ENCODE peak calls at places on chromosomes 2 and 18, in eight cellular contexts. V is effector memory CD4-positive, alpha-beta T cell; P is fibroblast of lung; G is CD4-positive, CD25-positive, alpha-beta regulatory T cell; I is GM23248; Z is uterus; O is right cardiac atrium; N is suprapubic skin. L is an unnamed sample.

GRCh38 chr2:40348665-40349064 is 103.2 kb downstream of the SLC8A1 start:
- DNase-seq in V (no peak), P (peak; percentile 93), G (no peak), I (peak; percentile 90), Z (no peak), O (no peak), N (no peak), L (no peak)

GRCh38 chr2:212136216-212136795 is 402.3 kb downstream of the ERBB4 start:
- DNase-seq in V (no peak), P (no peak), G (no peak), I (no peak), Z (no peak), O (no peak), N (no peak), L (no peak)

GRCh38 chr2:50850290-50850969 is 181.5 kb downstream of the NRXN1 start:
- DNase-seq in V (no peak), P (no peak), G (no peak), I (no peak), Z (no peak), O (no peak), N (no peak), L (no peak)

GRCh38 chr2:101432411-101433181 is 42.3 kb downstream of the RFX8 start:
- DNase-seq in V (no peak), P (peak; percentile 59), G (no peak), I (peak; percentile 91), Z (no peak), O (no peak), N (no peak), L (peak; percentile 82)

GRCh38 chr2:11625671-11626070 is 44.3 kb downstream of the NTSR2 start:
- DNase-seq in V (no peak), P (no peak), G (no peak), I (no peak), Z (no peak), O (no peak), N (no peak), L (no peak)

GRCh38 chr18:9147440-9148238 is 11.1 kb downstream of the ANKRD12 start:
- DNase-seq in V (peak; percentile 24), P (peak; percentile 65), G (peak; percentile 67), I (peak; percentile 87), Z (peak; percentile 50), O (no peak), N (no peak), L (no peak)

GRCh38 chr18:10293966-10294365 is 160.5 kb upstream of the APCDD1 start:
- DNase-seq in V (no peak), P (no peak), G (no peak), I (no peak), Z (no peak), O (no peak), N (no peak), L (no peak)

GRCh38 chr2:225889452-225889851 is 489.9 kb downstream of the NYAP2 start:
- DNase-seq in V (no peak), P (peak; percentile 82), G (no peak), I (peak; percentile 86), Z (peak; percentile 44), O (no peak), N (no peak), L (no peak)

GRCh38 chr18:8745355-8746014 is 40.1 kb downstream of the MTCL1 start:
- DNase-seq in V (no peak), P (no peak), G (no peak), I (peak; percentile 88), Z (no peak), O (no peak), N (no peak), L (no peak)

GRCh38 chr2:12006841-12007240 is 260.4 kb downstream of the LPIN1 start:
- DNase-seq in V (no peak), P (peak; percentile 78), G (no peak), I (no peak), Z (no peak), O (no peak), N (no peak), L (no peak)

GRCh38 chr2:45156605-45157004 is 147.4 kb upstream of the SIX2 start:
- DNase-seq in V (no peak), P (no peak), G (no peak), I (no peak), Z (no peak), O (no peak), N (no peak), L (no peak)

GRCh38 chr18:43893001-43893637 is 615.8 kb upstream of the SYT4 start:
- DNase-seq in V (no peak), P (peak; percentile 99), G (no peak), I (peak; percentile 96), Z (no peak), O (no peak), N (no peak), L (no peak)

GRCh38 chr2:172251231-172251630 is 148.5 kb upstream of the DLX2 start:
- DNase-seq in V (no peak), P (peak; percentile 80), G (no peak), I (peak; percentile 78), Z (no peak), O (no peak), N (no peak), L (no peak)

GRCh38 chr18:32386466-32386865 is 84.2 kb downstream of the GAREM1 start:
- DNase-seq in V (no peak), P (no peak), G (no peak), I (no peak), Z (no peak), O (no peak), N (no peak), L (no peak)

GRCh38 chr2:70896765-70897202 is 38.9 kb upstream of the ATP6V1B1 start:
- DNase-seq in V (no peak), P (no peak), G (no peak), I (no peak), Z (no peak), O (no peak), N (no peak), L (peak; percentile 26)

GRCh38 chr2:54845514-54845913 is 122.1 kb downstream of the EML6 start:
- DNase-seq in V (no peak), P (peak; percentile 44), G (no peak), I (peak; percentile 38), Z (no peak), O (no peak), N (no peak), L (no peak)

GRCh38 chr2:232633413-232634318 is at the start of gene EFHD1:
- DNase-seq in V (peak; percentile 8), P (peak; percentile 66), G (peak; percentile 30), I (peak; percentile 50), Z (peak; percentile 86), O (peak; percentile 83), N (peak; percentile 91), L (peak; percentile 70)

GRCh38 chr2:207599641-207600040 is 25.6 kb downstream of the METTL21A start:
- DNase-seq in V (no peak), P (no peak), G (no peak), I (peak; percentile 12), Z (no peak), O (no peak), N (no peak), L (no peak)

GRCh38 chr2:233346930-233347329 is 7.4 kb upstream of the DGKD start:
- DNase-seq in V (no peak), P (no peak), G (no peak), I (no peak), Z (no peak), O (no peak), N (no peak), L (no peak)

GRCh38 chr18:22391571-22392359 is 25.9 kb downstream of the CTAGE1 start:
- DNase-seq in V (no peak), P (peak; percentile 92), G (no peak), I (peak; percentile 95), Z (peak; percentile 34), O (peak; percentile 33), N (no peak), L (no peak)

GRCh38 chr2:238299803-238300202 is 11.4 kb upstream of the PER2 start:
- DNase-seq in V (no peak), P (no peak), G (no peak), I (no peak), Z (no peak), O (no peak), N (no peak), L (no peak)

DNA sequence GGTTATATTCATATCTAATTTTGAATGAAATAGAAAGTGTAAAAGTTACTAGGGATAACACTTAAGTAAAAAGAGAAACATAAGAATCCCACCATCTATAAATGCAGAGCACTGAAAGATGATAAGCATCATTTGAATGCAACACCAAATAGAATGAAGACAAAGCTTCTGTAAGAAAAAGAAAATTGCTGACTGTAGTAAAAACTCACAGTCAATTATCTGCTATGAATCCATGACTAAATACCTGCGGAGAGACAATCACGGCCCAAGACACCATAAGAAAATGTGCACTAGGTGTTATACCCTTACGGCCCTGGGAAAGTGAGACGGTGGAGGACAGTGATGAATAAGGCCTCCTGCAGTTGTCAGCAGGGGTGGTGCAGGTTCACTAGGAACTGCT is 45.4 kb upstream of the OSR1 start:
- DNase-seq in V (no peak), P (no peak), G (no peak), I (no peak), Z (no peak), O (no peak), N (no peak), L (no peak)
- H3K27me3 ChIP-seq in V (peaks cover under 1% of the 10 kb centered on the region), P (no peaks in the 10 kb centered on the region), G (peaks cover 2% of the 10 kb centered on the region), I (no peaks in the 10 kb centered on the region), Z (no peaks in the 10 kb centered on the region), O (no peaks in the 10 kb centered on the region), N (no peaks in the 10 kb centered on the region), L (no peaks in the 10 kb centered on the region)

GRCh38 chr2:231169475-231169874 is 29.0 kb upstream of the ARMC9 start:
- DNase-seq in V (no peak), P (no peak), G (no peak), I (no peak), Z (no peak), O (no peak), N (no peak), L (no peak)
- H3K27ac ChIP-seq in V (no peak overlapping the region), P (peak overlapping the region; percentile 53), G (no peak overlapping the region), I (peak overlapping the region; percentile 69), Z (peak overlapping the region; percentile 46), O (no peak overlapping the region), N (no peak overlapping the region), L (no peak overlapping the region)

DNA sequence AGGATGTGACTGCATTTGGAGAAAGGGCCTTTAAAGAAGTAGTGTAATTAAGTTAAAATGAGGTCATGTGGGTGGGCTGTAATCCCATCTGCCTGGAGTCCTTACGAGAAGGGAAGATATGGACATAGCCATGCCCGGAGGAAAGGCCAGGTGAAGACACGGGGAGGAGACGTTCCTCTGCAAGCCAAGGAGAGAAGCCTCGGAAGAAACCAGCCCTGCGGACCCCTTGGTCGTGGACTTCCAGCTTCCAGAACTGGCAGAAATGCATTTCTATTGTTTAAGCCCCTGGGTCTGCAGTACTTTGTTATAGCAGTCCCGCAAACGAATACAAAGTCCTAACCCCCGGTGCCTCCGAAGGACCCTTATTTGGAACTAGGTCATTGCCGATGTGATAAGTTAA is 87.6 kb upstream of the TAF1B start:
- DNase-seq in V (no peak), P (no peak), G (no peak), I (no peak), Z (no peak), O (no peak), N (no peak), L (no peak)
- H3K4me1 ChIP-seq in V (peaks cover 40% of the 10 kb centered on the region), P (peaks cover 29% of the 10 kb centered on the region), G (peaks cover 33% of the 10 kb centered on the region), I (peaks cover 38% of the 10 kb centered on the region), Z (no peaks in the 10 kb centered on the region), O (peaks cover 4% of the 10 kb centered on the region), N (peaks cover 76% of the 10 kb centered on the region), L (peaks cover 61% of the 10 kb centered on the region)

GRCh38 chr18:31105733-31106132 is 3.5 kb upstream of the DSC2 start:
- DNase-seq in V (no peak), P (no peak), G (no peak), I (no peak), Z (no peak), O (no peak), N (no peak), L (no peak)
- H3K27me3 ChIP-seq in V (no peaks in the 10 kb centered on the region), P (no peaks in the 10 kb centered on the region), G (no peaks in the 10 kb centered on the region), I (no peaks in the 10 kb centered on the region), Z (no peaks in the 10 kb centered on the region), O (no peaks in the 10 kb centered on the region), N (peaks cover 8% of the 10 kb centered on the region), L (no peaks in the 10 kb centered on the region)

L was measured in right atrium auricular region.